ENCODE peak calls at places on chromosome 21, in nine cellular contexts. Z, R, A, Y, F, B, P, C and L are unnamed samples.

GRCh38 chr21:31548688-31549087 is 110.8 kb upstream of the SOD1 start:
- DNase-seq in B (no peak), P (no peak), A (no peak), R (no peak), C (no peak), F (no peak), Z (no peak), Y (no peak), L (no peak)

GRCh38 chr21:41602511-41602910 is 94.6 kb upstream of the TMPRSS2 start:
- DNase-seq in Z (no peak), A (no peak), F (no peak), R (no peak), C (no peak), B (no peak), Y (no peak), P (no peak), L (no peak)

GRCh38 chr21:44263221-44263671 is 1.5 kb upstream of the DNMT3L start:
- DNase-seq in F (peak; percentile 58), P (no peak), A (no peak), R (no peak), Y (no peak), B (no peak), Z (peak; percentile 31), C (no peak), L (peak; percentile 44)

GRCh38 chr21:35864039-35864438 is 196.3 kb downstream of the SETD4 start:
- DNase-seq in Z (no peak), R (no peak), A (no peak), Y (no peak), P (no peak), C (no peak), F (no peak), B (no peak), L (no peak)

GRCh38 chr21:42222386-42222785 is 3.4 kb downstream of the ABCG1 start:
- DNase-seq in R (no peak), B (no peak), Y (no peak), F (no peak), A (no peak), P (no peak), Z (no peak), C (no peak), L (no peak)

GRCh38 chr21:35565204-35565611 is 495.1 kb downstream of the SETD4 start:
- DNase-seq in Z (no peak), B (no peak), A (peak; percentile 65), C (peak; percentile 92), F (no peak), R (no peak), P (no peak), Y (no peak), L (peak; percentile 4)

GRCh38 chr21:42161957-42162681 is 56.8 kb upstream of the ABCG1 start:
- DNase-seq in F (no peak), P (no peak), Z (no peak), Y (no peak), A (no peak), C (no peak), R (no peak), B (no peak), L (no peak)

GRCh38 chr21:46057710-46058241 is 40.1 kb upstream of the COL6A2 start:
- DNase-seq in Y (no peak), P (no peak), A (no peak), C (no peak), B (no peak), Z (peak; percentile 50), F (no peak), R (no peak), L (no peak)

GRCh38 chr21:34113842-34114241 is 40.5 kb downstream of the MRPS6 start:
- DNase-seq in P (no peak), C (no peak), R (no peak), Z (no peak), Y (no peak), F (no peak), B (no peak), A (no peak), L (no peak)

GRCh38 chr21:41626038-41626437 is 118.1 kb upstream of the TMPRSS2 start:
- DNase-seq in R (no peak), C (no peak), Z (no peak), F (no peak), Y (no peak), P (no peak), A (no peak), B (no peak), L (no peak)

GRCh38 chr21:34946385-34947121 is 102.5 kb downstream of the RUNX1 start:
- DNase-seq in P (peak; percentile 60), B (no peak), Z (no peak), A (no peak), R (no peak), F (no peak), Y (no peak), C (no peak), L (no peak)